ENCODE peak calls at places on chromosome 18, in five cellular contexts. One of them, this sample, is unnamed.

GRCh38 chr18:3690682-3691066 is 240.7 kb downstream of the TGIF1 start:
- DNase-seq in GM12878: no peak
- DNase-seq in K562: no peak
- DNase-seq in SK-N-SH: no peak
- DNase-seq in A549: no peak
- DNase-seq in this sample: no peak

GRCh38 chr18:12470382-12471090 is 62.8 kb downstream of the PRELID3A start:
- DNase-seq in A549: no peak
- DNase-seq in GM12878: no peak
- DNase-seq in SK-N-SH: no peak
- DNase-seq in K562: no peak
- DNase-seq in this sample: no peak

GRCh38 chr18:73979742-73980141 is 167.9 kb downstream of the FBXO15 start:
- DNase-seq in GM12878: no peak
- DNase-seq in K562: no peak
- DNase-seq in SK-N-SH: no peak
- DNase-seq in A549: no peak
- DNase-seq in this sample: no peak

GRCh38 chr18:23498877-23499570 is 4.3 kb upstream of the RMC1 start:
- DNase-seq in SK-N-SH: peak
- DNase-seq in A549: peak
- DNase-seq in GM12878: no peak
- DNase-seq in K562: peak
- DNase-seq in this sample: peak

GRCh38 chr18:55485666-55486065 is 102.3 kb downstream of the TCF4 start:
- DNase-seq in A549: no peak
- DNase-seq in K562: no peak
- DNase-seq in SK-N-SH: no peak
- DNase-seq in GM12878: no peak
- DNase-seq in this sample: no peak

GRCh38 chr18:62287753-62288668 is 37.1 kb upstream of the TNFRSF11A start:
- DNase-seq in SK-N-SH: no peak
- DNase-seq in K562: no peak
- DNase-seq in GM12878: no peak
- DNase-seq in A549: no peak
- DNase-seq in this sample: peak

GRCh38 chr18:42564761-42565160 is 550.7 kb downstream of the RIT2 start:
- DNase-seq in K562: no peak
- DNase-seq in SK-N-SH: no peak
- DNase-seq in A549: no peak
- DNase-seq in GM12878: no peak
- DNase-seq in this sample: no peak

GRCh38 chr18:6249788-6250187 is 164.9 kb downstream of the L3MBTL4 start:
- DNase-seq in K562: no peak
- DNase-seq in SK-N-SH: no peak
- DNase-seq in GM12878: no peak
- DNase-seq in A549: no peak
- DNase-seq in this sample: no peak

GRCh38 chr18:36296591-36297418 is 708 bp upstream of the FHOD3 start:
- DNase-seq in A549: peak
- DNase-seq in GM12878: no peak
- DNase-seq in SK-N-SH: peak
- DNase-seq in K562: peak
- DNase-seq in this sample: peak

GRCh38 chr18:44536041-44536440 is 144.6 kb upstream of the SETBP1 start:
- DNase-seq in GM12878: no peak
- DNase-seq in K562: no peak
- DNase-seq in SK-N-SH: no peak
- DNase-seq in A549: no peak
- DNase-seq in this sample: no peak

GRCh38 chr18:79508565-79509535 is 113.1 kb downstream of the NFATC1 start:
- DNase-seq in A549: no peak
- DNase-seq in SK-N-SH: no peak
- DNase-seq in K562: no peak
- DNase-seq in GM12878: no peak
- DNase-seq in this sample: no peak

DNA sequence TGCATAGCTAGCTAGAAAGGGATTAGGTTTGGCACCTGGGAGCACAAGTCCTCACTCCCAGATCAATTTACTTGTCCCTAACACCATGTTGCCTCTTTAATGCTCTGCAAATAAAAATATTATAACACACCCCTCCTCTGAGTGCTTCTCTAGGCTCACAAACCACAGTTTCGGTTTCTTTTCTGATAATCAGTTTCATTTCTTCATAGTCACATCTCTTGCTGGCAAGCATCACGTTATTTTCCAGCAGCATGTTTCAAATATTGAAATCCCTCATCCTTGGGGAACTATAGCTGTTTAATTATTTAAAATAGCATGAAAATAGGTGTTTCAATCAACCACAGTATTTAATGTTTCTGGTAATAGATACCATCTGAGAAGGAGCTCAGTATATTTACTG is 13.9 kb upstream of the SMCHD1 start:
- DNase-seq in A549: no peak
- DNase-seq in GM12878: peak
- DNase-seq in K562: peak
- DNase-seq in SK-N-SH: no peak
- DNase-seq in this sample: no peak
- TF ChIP-seq MAX in A549: no peak
- TF ChIP-seq MAX in GM12878: no peak
- TF ChIP-seq MAX in K562: no peak
- TF ChIP-seq MAX in SK-N-SH: no peak
- TF ChIP-seq MAX in this sample: no peak

GRCh38 chr18:77067315-77068061 is 65.1 kb downstream of the MBP start:
- DNase-seq in A549: peak
- DNase-seq in GM12878: peak
- DNase-seq in SK-N-SH: no peak
- DNase-seq in K562: no peak
- DNase-seq in this sample: peak
- TF ChIP-seq REST in A549: no peak
- TF ChIP-seq REST in GM12878: peak
- TF ChIP-seq REST in SK-N-SH: peak
- TF ChIP-seq REST in K562: no peak
- TF ChIP-seq REST in this sample: no peak

DNA sequence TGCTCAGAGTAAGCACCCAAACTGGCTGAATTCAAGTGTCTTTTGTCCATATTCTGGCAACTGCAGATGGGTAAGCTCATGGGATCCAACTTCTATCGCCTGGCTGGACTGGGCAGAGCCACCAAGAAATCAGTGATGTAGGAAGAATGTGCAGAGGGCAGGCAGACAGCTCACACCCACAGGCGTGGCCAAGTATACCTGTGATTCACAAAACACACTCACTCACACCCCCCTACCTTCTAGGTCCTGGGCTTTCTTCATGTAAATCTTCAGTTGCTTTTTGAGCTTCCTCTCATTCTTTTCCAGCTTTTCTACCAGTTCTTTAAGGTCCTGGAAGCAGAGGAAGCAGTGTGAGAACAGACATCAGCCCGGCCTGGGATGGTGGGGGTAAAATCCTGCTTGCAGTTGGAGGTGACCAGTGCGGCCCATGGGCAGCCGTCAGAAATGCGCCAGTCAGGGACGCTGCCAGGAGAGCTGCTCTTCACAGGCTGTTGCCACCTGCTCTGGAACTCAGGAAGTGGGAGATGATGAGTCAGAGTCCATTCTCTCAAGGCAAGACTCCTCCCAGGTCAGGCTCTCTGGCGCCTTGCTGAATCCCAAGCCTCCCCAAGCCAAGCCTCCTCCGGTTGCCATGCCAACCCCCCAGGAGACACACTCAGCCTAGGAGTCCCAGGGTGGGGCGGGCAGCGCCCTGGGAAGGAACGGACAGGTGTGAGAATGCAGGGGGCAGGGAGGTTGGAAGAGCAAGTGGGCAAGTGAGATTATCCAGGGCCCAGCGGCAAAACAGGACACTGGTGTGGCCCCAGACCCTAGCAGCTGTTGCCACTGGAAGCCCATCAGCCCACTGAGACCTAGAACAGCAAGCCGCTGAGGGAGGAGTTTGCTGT is 36.2 kb upstream of the ACAA2 start:
- DNase-seq in A549: peak
- DNase-seq in GM12878: no peak
- DNase-seq in SK-N-SH: no peak
- DNase-seq in K562: peak
- DNase-seq in this sample: peak
- TF ChIP-seq USF2 in A549: no peak
- TF ChIP-seq USF2 in GM12878: no peak
- TF ChIP-seq USF2 in SK-N-SH: no peak
- TF ChIP-seq USF2 in K562: no peak
- TF ChIP-seq USF2 in this sample: no peak

DNA sequence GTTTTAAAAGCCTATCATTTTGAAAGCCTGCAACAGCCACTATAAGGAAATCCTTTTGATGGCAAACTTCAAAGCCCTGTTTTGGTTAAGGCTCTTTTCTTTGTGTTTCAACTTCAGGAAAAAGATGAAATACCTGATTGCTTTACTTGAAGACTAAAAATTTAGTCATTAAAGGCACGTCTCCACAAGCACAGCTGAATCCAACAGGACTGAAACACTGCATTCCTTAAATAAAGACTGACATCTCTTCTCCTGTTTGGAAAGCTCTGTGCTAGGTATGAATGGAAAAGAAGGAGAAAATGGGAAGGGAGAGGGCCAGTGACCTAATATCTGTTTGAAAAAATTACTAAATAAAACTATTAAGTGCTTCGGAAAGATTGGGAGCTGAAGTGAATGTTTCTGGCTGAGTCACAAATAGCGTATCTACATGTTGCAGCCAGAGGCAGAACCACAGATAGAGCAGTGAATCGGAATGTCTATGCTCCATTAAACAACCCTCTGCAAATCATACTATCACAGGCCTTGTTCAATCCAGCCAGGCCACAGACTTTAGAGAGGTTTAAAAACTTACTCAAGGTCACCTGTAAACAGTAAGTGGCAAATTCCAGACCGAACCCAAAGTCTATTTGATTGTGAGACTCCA is 21.1 kb upstream of the RALBP1 start:
- DNase-seq in GM12878: no peak
- DNase-seq in K562: no peak
- DNase-seq in SK-N-SH: no peak
- DNase-seq in A549: no peak
- DNase-seq in this sample: no peak
- TF ChIP-seq MAX in GM12878: no peak
- TF ChIP-seq MAX in K562: no peak
- TF ChIP-seq MAX in SK-N-SH: no peak
- TF ChIP-seq MAX in A549: no peak
- TF ChIP-seq MAX in this sample: no peak

This sample was measured in HepG2.